ENCODE peak calls at places on chromosomes 12 and 14, in six cellular contexts. O is Peyer's patch, V is MM.1S, D is mammary epithelial cell, W is neuronal stem cell, K is breast epithelium. Y is an unnamed sample.
A peak's percentile ranks its signal among the peaks of the same experiment; 100 is the strongest.

GRCh38 chr14:77554816-77555599 is 56.4 kb upstream of the ISM2 start:
- DNase-seq in O (no peak), V (no peak), D (no peak), W (no peak), K (no peak), Y (no peak)

GRCh38 chr12:97300921-97301320 is 161.7 kb upstream of the RMST start:
- DNase-seq in O (no peak), V (no peak), D (no peak), W (no peak), K (no peak), Y (no peak)

GRCh38 chr12:10753066-10753465 is 29.9 kb upstream of the YBX3 start:
- DNase-seq in O (no peak), V (no peak), D (peak; percentile 79), W (no peak), K (no peak), Y (no peak)

GRCh38 chr14:60164717-60165546 is at the start of gene DHRS7:
- DNase-seq in O (peak; percentile 91), V (peak; percentile 67), D (peak; percentile 70), W (peak; percentile 68), K (peak; percentile 77), Y (peak; percentile 92)

GRCh38 chr14:74988131-74988530 is 14.6 kb upstream of the EIF2B2 start:
- DNase-seq in O (no peak), V (no peak), D (peak; percentile 90), W (no peak), K (no peak), Y (no peak)

GRCh38 chr12:27511031-27511722 is 12.8 kb upstream of the PPFIBP1 start:
- DNase-seq in O (no peak), V (no peak), D (no peak), W (no peak), K (no peak), Y (no peak)

GRCh38 chr12:59250766-59251165 is 330.5 kb upstream of the LRIG3 start:
- DNase-seq in O (no peak), V (no peak), D (no peak), W (no peak), K (no peak), Y (no peak)

GRCh38 chr12:104213952-104214351 is 1.6 kb upstream of the TXNRD1 start:
- DNase-seq in O (no peak), V (no peak), D (no peak), W (no peak), K (no peak), Y (no peak)

GRCh38 chr12:26032719-26033241 is 74.3 kb downstream of the RASSF8 start:
- DNase-seq in O (no peak), V (no peak), D (no peak), W (no peak), K (no peak), Y (no peak)

GRCh38 chr14:81465507-81466228 is 65.5 kb upstream of the STON2 start:
- DNase-seq in O (no peak), V (no peak), D (no peak), W (no peak), K (no peak), Y (no peak)

GRCh38 chr12:111068281-111068680 is 147.9 kb upstream of the MYL2 start:
- DNase-seq in O (no peak), V (no peak), D (no peak), W (no peak), K (no peak), Y (peak; percentile 35)

GRCh38 chr12:113040722-113041168 is 15.8 kb upstream of the DTX1 start:
- DNase-seq in O (no peak), V (no peak), D (peak; percentile 98), W (no peak), K (no peak), Y (no peak)

GRCh38 chr12:45703942-45704341 is 25.6 kb upstream of the ARID2 start:
- DNase-seq in O (no peak), V (no peak), D (peak; percentile 6), W (no peak), K (no peak), Y (no peak)

GRCh38 chr12:6998708-6999451 is 19.4 kb downstream of the LPCAT3 start:
- DNase-seq in O (no peak), V (no peak), D (peak; percentile 63), W (no peak), K (no peak), Y (no peak)

GRCh38 chr12:4353785-4354208 is 25.7 kb downstream of the FGF23 start:
- DNase-seq in O (no peak), V (peak; percentile 21), D (peak; percentile 11), W (no peak), K (no peak), Y (no peak)

GRCh38 chr14:105999361-106000028 is 473.1 kb downstream of the TMEM121 start:
- DNase-seq in O (peak; percentile 66), V (no peak), D (no peak), W (no peak), K (no peak), Y (no peak)

GRCh38 chr12:28771961-28772360 is 377.1 kb upstream of the FAR2 start:
- DNase-seq in O (no peak), V (no peak), D (no peak), W (no peak), K (no peak), Y (no peak)

GRCh38 chr14:22434901-22435565 is 154.0 kb downstream of the DAD1 start:
- DNase-seq in O (no peak), V (no peak), D (no peak), W (no peak), K (no peak), Y (no peak)

GRCh38 chr14:49982082-49982481 is 89.2 kb downstream of the ARF6 start:
- DNase-seq in O (no peak), V (no peak), D (no peak), W (no peak), K (no peak), Y (no peak)
- H3K4me3 ChIP-seq in O (no peak overlapping the region), V (no peak overlapping the region), D (no peak overlapping the region), W (no peak overlapping the region), K (peak overlapping the region; percentile 12), Y (no peak overlapping the region)

GRCh38 chr14:101222362-101223090 is 319.0 kb upstream of the RTL1 start:
- DNase-seq in O (no peak), V (no peak), D (no peak), W (peak; percentile 36), K (no peak), Y (peak; percentile 66)

GRCh38 chr14:101220921-101221510 is 317.5 kb upstream of the RTL1 start:
- DNase-seq in O (no peak), V (no peak), D (no peak), W (no peak), K (no peak), Y (peak; percentile 47)

GRCh38 chr14:101219896-101220703 is 316.6 kb upstream of the RTL1 start:
- DNase-seq in O (no peak), V (no peak), D (no peak), W (no peak), K (no peak), Y (peak; percentile 44)

GRCh38 chr14:101223147-101223546 is 319.6 kb upstream of the RTL1 start:
- DNase-seq in O (no peak), V (no peak), D (no peak), W (peak; percentile 70), K (no peak), Y (peak; percentile 13)

GRCh38 chr14:101221549-101222160 is 318.1 kb upstream of the RTL1 start:
- DNase-seq in O (no peak), V (no peak), D (no peak), W (no peak), K (no peak), Y (no peak)
- H3K4me1 ChIP-seq in O (no peaks in the 10 kb centered on the region), V (no peaks in the 10 kb centered on the region), D (no peaks in the 10 kb centered on the region), W (peaks cover 28% of the 10 kb centered on the region), K (no peaks in the 10 kb centered on the region), Y (no peaks in the 10 kb centered on the region)

GRCh38 chr14:84959796-84960515 is 570.0 kb upstream of the FLRT2 start:
- DNase-seq in O (no peak), V (peak; percentile 6), D (no peak), W (no peak), K (no peak), Y (no peak)
- H3K27ac ChIP-seq in O (no peak overlapping the region), V (no peak overlapping the region), D (no peak overlapping the region), W (no peak overlapping the region), K (no peak overlapping the region), Y (no peak overlapping the region)

GRCh38 chr12:123479442-123480180 is 21.7 kb downstream of the SNRNP35 start:
- DNase-seq in O (no peak), V (no peak), D (no peak), W (no peak), K (no peak), Y (peak; percentile 51)
- H3K4me3 ChIP-seq in O (no peak overlapping the region), V (no peak overlapping the region), D (no peak overlapping the region), W (no peak overlapping the region), K (no peak overlapping the region), Y (no peak overlapping the region)

DNA sequence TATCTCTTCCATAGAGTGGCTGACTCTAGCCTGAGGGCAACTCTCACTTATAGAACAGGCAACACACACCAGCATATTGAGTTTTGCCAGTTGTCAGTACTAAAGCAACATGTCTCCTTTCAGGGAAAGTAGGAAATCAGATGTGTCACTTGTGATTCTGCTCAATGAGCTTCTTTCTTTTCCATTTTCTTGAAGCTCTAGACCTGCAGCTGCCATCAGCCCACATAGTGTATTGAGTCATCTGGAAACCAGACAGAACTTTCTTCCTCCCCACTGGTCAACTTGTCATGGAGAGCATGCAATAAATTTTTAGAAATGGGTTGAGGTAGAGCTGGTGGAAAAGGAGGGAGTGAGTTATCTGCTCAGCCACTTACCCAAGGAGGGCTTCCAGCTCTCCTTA is 209.0 kb upstream of the PLEKHG7 start:
- DNase-seq in O (no peak), V (peak; percentile 31), D (peak; percentile 62), W (no peak), K (no peak), Y (no peak)
- H3K4me1 ChIP-seq in O (no peaks in the 10 kb centered on the region), V (peaks cover 54% of the 10 kb centered on the region), D (no peaks in the 10 kb centered on the region), W (no peaks in the 10 kb centered on the region), K (no peaks in the 10 kb centered on the region), Y (no peaks in the 10 kb centered on the region)

GRCh38 chr14:31992051-31992450 is 85.1 kb upstream of the ARHGAP5 start:
- DNase-seq in O (no peak), V (no peak), D (peak; percentile 95), W (no peak), K (no peak), Y (no peak)

GRCh38 chr14:31988237-31988636 is 88.9 kb upstream of the ARHGAP5 start:
- DNase-seq in O (no peak), V (no peak), D (no peak), W (no peak), K (no peak), Y (no peak)

GRCh38 chr14:31987691-31988090 is 89.4 kb upstream of the ARHGAP5 start:
- DNase-seq in O (no peak), V (no peak), D (no peak), W (no peak), K (no peak), Y (no peak)

GRCh38 chr14:31990959-31991541 is 86.1 kb upstream of the ARHGAP5 start:
- DNase-seq in O (no peak), V (no peak), D (peak; percentile 80), W (no peak), K (no peak), Y (no peak)

GRCh38 chr14:31990183-31990862 is 86.8 kb upstream of the ARHGAP5 start:
- DNase-seq in O (no peak), V (no peak), D (no peak), W (no peak), K (no peak), Y (no peak)
- H3K27ac ChIP-seq in O (no peak overlapping the region), V (no peak overlapping the region), D (peak overlapping the region; percentile 85), W (no peak overlapping the region), K (peak overlapping the region; percentile 59), Y (no peak overlapping the region)